ENCODE peak calls at places on chromosomes 6 and 20, in seven cellular contexts. T is body of pancreas, J is sigmoid colon, O is breast epithelium, N is heart left ventricle, Q is IMR-90, I is A549. P is an unnamed sample.

GRCh38 chr6:136609878-136610706 is 59.9 kb upstream of the MAP7 start:
- DNase-seq in T (peak; percentile 23), J (peak; percentile 85), O (no peak), N (peak; percentile 22), Q (peak; percentile 100), I (peak; percentile 96), P (no peak)

GRCh38 chr20:18728867-18729224 is 84.7 kb upstream of the SCP2D1 start:
- DNase-seq in T (no peak), J (no peak), O (no peak), N (no peak), Q (no peak), I (no peak), P (no peak)

GRCh38 chr20:50699688-50700087 is 8.3 kb upstream of the RIPOR3 start:
- DNase-seq in T (no peak), J (no peak), O (no peak), N (no peak), Q (no peak), I (no peak), P (no peak)

GRCh38 chr20:25296094-25297093 is 48.5 kb downstream of the PYGB start:
- DNase-seq in T (peak; percentile 47), J (no peak), O (no peak), N (no peak), Q (peak; percentile 24), I (peak; percentile 54), P (peak; percentile 79)

GRCh38 chr20:23820493-23820892 is 6.0 kb downstream of the CST2 start:
- DNase-seq in T (no peak), J (no peak), O (no peak), N (no peak), Q (peak; percentile 4), I (peak; percentile 18), P (no peak)

GRCh38 chr6:46376562-46376969 is 114.7 kb downstream of the RCAN2 start:
- DNase-seq in T (no peak), J (no peak), O (no peak), N (no peak), Q (no peak), I (no peak), P (no peak)

GRCh38 chr6:3899970-3900439 is 50.8 kb downstream of the FAM50B start:
- DNase-seq in T (no peak), J (no peak), O (no peak), N (no peak), Q (no peak), I (no peak), P (no peak)

GRCh38 chr20:48793776-48794175 is 34.0 kb downstream of the PREX1 start:
- DNase-seq in T (no peak), J (no peak), O (no peak), N (no peak), Q (no peak), I (no peak), P (peak; percentile 14)

GRCh38 chr6:5657684-5658429 is 348.9 kb downstream of the NRN1 start:
- DNase-seq in T (no peak), J (no peak), O (no peak), N (no peak), Q (peak; percentile 66), I (no peak), P (no peak)

GRCh38 chr20:58713801-58714339 is 21.3 kb downstream of the NPEPL1 start:
- DNase-seq in T (peak; percentile 2), J (peak; percentile 63), O (peak; percentile 50), N (peak; percentile 14), Q (no peak), I (no peak), P (peak; percentile 73)

GRCh38 chr20:50577175-50578018 is 67.2 kb downstream of the PTPN1 start:
- DNase-seq in T (peak; percentile 86), J (peak; percentile 87), O (peak; percentile 88), N (peak; percentile 76), Q (no peak), I (no peak), P (peak; percentile 73)

GRCh38 chr6:2967936-2968335 is 3.4 kb downstream of the SERPINB6 start:
- DNase-seq in T (no peak), J (no peak), O (no peak), N (no peak), Q (no peak), I (no peak), P (no peak)

GRCh38 chr6:75145976-75146375 is 59.9 kb downstream of the COL12A1 start:
- DNase-seq in T (peak; percentile 5), J (no peak), O (no peak), N (no peak), Q (no peak), I (no peak), P (no peak)

GRCh38 chr6:659716-660581 is 3.0 kb upstream of the HUS1B start:
- DNase-seq in T (no peak), J (no peak), O (no peak), N (no peak), Q (no peak), I (no peak), P (no peak)

GRCh38 chr20:58469500-58470129 is 45.6 kb downstream of the APCDD1L start:
- DNase-seq in T (no peak), J (no peak), O (no peak), N (no peak), Q (no peak), I (no peak), P (no peak)

DNA sequence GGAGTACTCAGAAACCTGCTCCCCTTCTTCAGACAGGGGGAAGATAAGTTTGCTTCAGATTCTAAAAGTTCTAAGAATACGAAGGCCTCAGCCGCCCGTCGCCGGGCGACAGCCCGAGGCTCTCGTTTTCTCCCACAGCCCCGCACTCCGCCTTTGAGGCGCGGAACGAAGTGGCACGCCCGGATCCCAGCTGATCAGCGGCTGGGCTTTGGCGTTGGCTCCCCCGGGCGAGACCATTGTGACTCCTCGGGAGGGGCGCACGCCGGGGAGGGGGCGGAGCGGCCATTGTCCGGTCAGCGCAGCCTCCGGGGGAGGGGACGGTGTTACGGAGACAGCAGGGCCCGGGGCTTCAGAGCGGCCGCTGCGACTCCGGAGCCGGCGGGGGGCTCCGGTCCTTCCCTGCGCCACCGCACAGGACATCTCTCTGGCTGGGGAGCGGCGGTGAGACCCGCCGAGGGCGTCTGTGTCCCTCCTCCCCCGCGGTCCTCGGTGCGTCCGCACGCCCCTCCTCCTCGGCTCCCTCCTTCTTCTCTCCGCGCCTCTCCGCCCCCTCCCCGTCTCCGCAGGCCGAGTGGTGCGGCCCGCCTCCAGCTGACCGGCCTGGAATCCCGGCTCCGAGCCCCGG is at the start of gene ZFAND3:
- DNase-seq in T (peak; percentile 95), J (peak; percentile 98), O (peak; percentile 96), N (peak; percentile 98), Q (peak; percentile 96), I (peak; percentile 96), P (peak; percentile 99)
- TF ChIP-seq POLR2A in T (no peak), J (no peak), O (no peak), N (peak; percentile 30), Q (peak; percentile 80), I (no peak), P (no peak)

GRCh38 chr6:130836071-130836670 is 9.0 kb downstream of the SMLR1 start:
- DNase-seq in T (no peak), J (no peak), O (no peak), N (no peak), Q (no peak), I (no peak), P (no peak)
- H3K4me1 ChIP-seq in T (no peaks in the 10 kb centered on the region), J (no peaks in the 10 kb centered on the region), O (no peaks in the 10 kb centered on the region), N (no peaks in the 10 kb centered on the region), Q (peaks cover under 1% of the 10 kb centered on the region), I (no peaks in the 10 kb centered on the region), P (no peaks in the 10 kb centered on the region)

DNA sequence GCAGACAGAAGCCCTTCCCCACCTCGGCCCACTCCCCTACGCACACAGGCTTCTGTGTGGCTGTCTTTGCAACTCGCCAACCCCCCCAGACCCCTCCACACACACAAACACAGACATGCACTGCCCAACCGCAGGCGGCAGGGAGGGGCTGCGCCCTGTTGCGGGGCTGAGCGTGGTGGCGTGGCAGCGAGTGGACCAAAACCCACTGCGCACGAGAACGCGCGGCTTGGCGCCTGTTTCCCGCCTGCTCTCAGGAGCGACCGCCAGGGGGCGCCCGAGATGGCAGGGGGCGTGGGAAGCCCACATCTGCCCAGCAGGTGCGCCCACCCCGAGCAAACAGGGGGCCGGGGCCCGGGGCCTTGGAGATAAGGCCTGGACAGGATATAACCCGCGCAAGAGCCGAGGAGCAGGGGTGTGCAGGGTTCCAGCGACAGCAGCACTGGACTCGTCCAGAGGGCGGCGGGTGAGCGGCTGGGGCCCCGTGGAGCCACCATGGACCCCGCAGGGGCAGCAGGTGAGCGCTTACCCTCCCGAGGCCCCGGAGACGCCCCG is at the start of gene RBPJL:
- DNase-seq in T (peak; percentile 93), J (no peak), O (no peak), N (no peak), Q (no peak), I (no peak), P (peak; percentile 84)
- H3K4me3 ChIP-seq in T (peak within 1 kb of the TSS; percentile 0), J (no peak within 1 kb of the TSS), O (no peak within 1 kb of the TSS), N (no peak within 1 kb of the TSS), Q (no peak within 1 kb of the TSS), I (no peak within 1 kb of the TSS), P (no peak within 1 kb of the TSS)

GRCh38 chr6:14924126-14925024 is 321.5 kb upstream of the JARID2 start:
- DNase-seq in T (peak; percentile 19), J (no peak), O (no peak), N (no peak), Q (peak; percentile 55), I (no peak), P (no peak)
- TF ChIP-seq POLR2A in T (no peak), J (no peak), O (no peak), N (no peak), Q (no peak), I (no peak), P (no peak)

DNA sequence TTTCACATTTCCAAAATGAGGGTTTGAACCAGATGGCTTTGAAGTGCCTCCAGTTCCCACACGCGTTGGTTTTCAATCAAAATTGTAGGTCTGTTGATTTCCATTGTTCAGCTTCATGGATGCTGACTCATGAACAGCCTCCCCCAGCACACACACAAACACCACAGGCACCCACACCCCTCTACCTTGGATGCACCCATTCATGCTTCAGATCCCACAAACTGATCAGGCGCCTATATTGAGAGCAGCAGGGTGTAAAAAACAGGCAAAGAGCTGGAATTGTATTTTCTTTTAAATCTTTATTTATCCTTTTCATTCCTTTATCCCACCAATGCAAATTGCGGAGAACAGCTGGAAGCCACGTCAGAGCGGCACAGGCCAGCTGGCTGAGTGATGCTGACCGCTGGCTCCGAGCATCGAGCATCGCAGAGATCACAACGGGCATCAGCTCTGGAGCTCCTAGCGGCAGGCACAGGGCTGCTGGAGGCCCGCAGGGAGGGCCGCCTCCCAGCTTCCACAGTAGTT is 29.3 kb upstream of the TBC1D7 start:
- DNase-seq in T (no peak), J (no peak), O (no peak), N (no peak), Q (peak; percentile 77), I (no peak), P (no peak)
- H3K4me1 ChIP-seq in T (no peaks in the 10 kb centered on the region), J (peaks cover 22% of the 10 kb centered on the region), O (no peaks in the 10 kb centered on the region), N (peaks cover 52% of the 10 kb centered on the region), Q (peaks cover 24% of the 10 kb centered on the region), I (peaks cover 18% of the 10 kb centered on the region), P (peaks cover 96% of the 10 kb centered on the region)

DNA sequence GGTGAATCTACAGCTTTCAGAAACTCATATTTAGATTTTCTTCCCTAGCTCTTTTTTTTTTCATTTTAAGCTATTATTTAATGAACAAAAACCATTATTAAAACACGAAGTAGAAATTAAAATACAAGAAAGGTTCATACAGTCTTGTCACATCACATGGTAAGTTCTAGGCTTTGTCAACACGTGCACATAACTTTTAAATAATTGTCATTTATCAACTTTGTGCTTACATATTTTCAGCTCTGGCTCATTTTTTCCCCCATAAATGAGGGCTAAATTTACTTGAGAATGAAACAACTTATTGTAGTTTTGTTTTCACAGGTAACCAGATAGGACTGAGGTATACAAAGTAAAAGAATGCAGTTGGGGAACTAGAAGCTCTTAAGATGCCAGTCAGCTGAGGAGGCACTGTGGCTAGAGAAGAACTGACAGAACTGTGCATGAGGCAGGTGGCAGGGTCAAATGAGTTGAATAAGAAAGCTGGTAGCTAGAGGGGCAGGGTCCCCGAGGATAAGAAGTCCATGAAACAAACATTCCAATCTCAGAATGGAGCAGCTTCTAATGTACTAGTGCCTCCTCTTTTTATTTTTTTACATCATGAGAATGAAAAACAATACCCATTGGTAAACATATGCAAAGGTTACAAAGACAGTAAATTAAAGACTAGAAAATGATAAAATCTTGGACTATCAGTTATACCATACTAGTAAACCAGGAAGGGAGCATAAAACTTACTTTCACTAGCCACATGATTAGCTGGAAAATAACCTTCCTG is 141.5 kb downstream of the MYB start:
- DNase-seq in T (no peak), J (no peak), O (no peak), N (no peak), Q (no peak), I (no peak), P (no peak)
- H3K4me3 ChIP-seq in T (no peak overlapping the region), J (no peak overlapping the region), O (no peak overlapping the region), N (no peak overlapping the region), Q (no peak overlapping the region), I (no peak overlapping the region), P (no peak overlapping the region)

P was measured in spleen.